ENCODE peak calls at places on chromosomes 5 and 9, in six cellular contexts. D is IMR-90, Y is endothelial cell of umbilical vein, Q is gastrocnemius medialis, N is thyroid gland, M is A549. Z is an unnamed sample.

GRCh38 chr9:74770508-74771261 is 117.0 kb downstream of the TRPM6 start:
- DNase-seq in D (no peak), Y (no peak), Q (no peak), N (peak), M (peak), Z (no peak)

GRCh38 chr9:70826562-70826961 is 294.9 kb downstream of the TRPM3 start:
- DNase-seq in D (no peak), Y (no peak), Q (no peak), N (no peak), M (no peak), Z (no peak)

GRCh38 chr5:124732891-124733670 is 13.4 kb downstream of the ZNF608 start:
- DNase-seq in D (no peak), Y (no peak), Q (no peak), N (no peak), M (no peak), Z (no peak)

GRCh38 chr9:133368249-133368881 is 7.5 kb downstream of the SURF4 start:
- DNase-seq in D (no peak), Y (peak), Q (no peak), N (no peak), M (no peak), Z (no peak)

GRCh38 chr9:133592731-133593409 is 16.3 kb downstream of the FAM163B start:
- DNase-seq in D (no peak), Y (no peak), Q (no peak), N (no peak), M (no peak), Z (no peak)

GRCh38 chr9:92641092-92641809 is 28.7 kb downstream of the IPPK start:
- DNase-seq in D (no peak), Y (no peak), Q (no peak), N (no peak), M (no peak), Z (no peak)

GRCh38 chr9:804026-804425 is 37.5 kb upstream of the DMRT1 start:
- DNase-seq in D (no peak), Y (peak), Q (no peak), N (no peak), M (no peak), Z (no peak)

GRCh38 chr9:94577036-94577435 is 16.6 kb downstream of the FBP2 start:
- DNase-seq in D (no peak), Y (no peak), Q (no peak), N (no peak), M (no peak), Z (no peak)

GRCh38 chr9:127899200-127899943 is at the start of gene ST6GALNAC6:
- DNase-seq in D (peak), Y (peak), Q (no peak), N (peak), M (peak), Z (no peak)

GRCh38 chr5:132213666-132214065 is 14.0 kb downstream of the P4HA2 start:
- DNase-seq in D (no peak), Y (no peak), Q (no peak), N (no peak), M (no peak), Z (no peak)

GRCh38 chr5:158485604-158486081 is 614.1 kb downstream of the EBF1 start:
- DNase-seq in D (no peak), Y (no peak), Q (no peak), N (peak), M (no peak), Z (no peak)

GRCh38 chr5:143186623-143187022 is 216.9 kb downstream of the NR3C1 start:
- DNase-seq in D (no peak), Y (no peak), Q (no peak), N (no peak), M (no peak), Z (no peak)

GRCh38 chr5:16492398-16493175 is 27.0 kb upstream of the ZNF622 start:
- DNase-seq in D (peak), Y (no peak), Q (peak), N (peak), M (peak), Z (no peak)

GRCh38 chr9:76729980-76730737 is 34.1 kb upstream of the PCA3 start:
- DNase-seq in D (no peak), Y (no peak), Q (no peak), N (no peak), M (no peak), Z (no peak)

GRCh38 chr9:18474778-18475177 is 825 bp downstream of the ADAMTSL1 start:
- DNase-seq in D (peak), Y (peak), Q (no peak), N (no peak), M (no peak), Z (no peak)

GRCh38 chr5:155616779-155617392 is 603.3 kb downstream of the KIF4B start:
- DNase-seq in D (no peak), Y (no peak), Q (no peak), N (peak), M (peak), Z (no peak)

GRCh38 chr5:94057217-94057616 is 315.8 kb upstream of the POU5F2 start:
- DNase-seq in D (no peak), Y (no peak), Q (no peak), N (no peak), M (no peak), Z (no peak)

GRCh38 chr9:2018162-2018643 is 3.1 kb downstream of the SMARCA2 start:
- DNase-seq in D (no peak), Y (no peak), Q (no peak), N (no peak), M (no peak), Z (no peak)

GRCh38 chr9:2017459-2018161 is 2.5 kb downstream of the SMARCA2 start:
- DNase-seq in D (peak), Y (peak), Q (peak), N (peak), M (peak), Z (peak)

GRCh38 chr9:2017209-2017458 is 2.0 kb downstream of the SMARCA2 start:
- DNase-seq in D (peak), Y (peak), Q (no peak), N (no peak), M (no peak), Z (no peak)

GRCh38 chr9:2015581-2016410 is 649 bp downstream of the SMARCA2 start:
- DNase-seq in D (peak), Y (peak), Q (peak), N (peak), M (peak), Z (peak)

DNA sequence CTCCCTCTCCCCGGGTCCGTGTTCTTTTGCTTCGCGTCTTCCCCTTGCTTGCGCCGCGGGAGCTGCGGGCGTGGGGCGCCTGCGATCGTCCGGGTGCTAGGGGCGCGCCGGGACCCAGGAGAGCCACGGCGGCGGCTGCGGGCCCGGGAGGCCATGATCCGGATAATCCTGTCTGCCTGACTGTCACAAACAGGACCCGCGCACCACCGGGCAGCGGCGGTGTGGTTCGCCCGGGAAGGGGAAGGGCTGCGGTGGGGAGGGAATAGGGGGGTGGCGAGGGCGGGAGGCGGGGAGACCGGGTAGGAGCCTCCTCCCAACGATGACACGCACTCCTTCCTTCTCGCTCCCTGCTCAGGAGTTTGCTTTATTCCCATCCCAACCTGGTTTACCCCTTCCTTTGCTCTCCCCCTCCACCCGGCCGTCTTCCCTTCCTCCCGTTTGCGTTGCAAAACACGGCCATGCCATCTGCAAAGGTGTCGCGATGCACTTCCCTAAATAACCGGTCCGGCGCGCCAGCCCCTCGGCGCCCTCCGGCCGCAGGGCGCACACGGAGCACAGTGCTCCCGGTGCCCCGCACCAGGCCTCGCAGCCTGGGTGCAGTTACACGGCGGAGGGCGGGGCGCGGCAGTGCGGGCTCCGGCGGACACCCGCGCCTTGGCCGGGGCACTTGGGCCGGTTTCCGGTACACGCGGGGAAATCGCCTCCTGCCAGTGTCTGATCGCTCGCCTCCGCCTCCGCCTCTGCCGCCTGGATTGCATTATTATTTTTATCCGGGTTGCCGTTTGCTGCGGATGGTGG is 1.5 kb downstream of the SMARCA2 start:
- DNase-seq in D (peak), Y (peak), Q (peak), N (peak), M (peak), Z (peak)
- TF ChIP-seq POLR2A in D (no peak), Y (peak), Q (peak), N (no peak), M (no peak), Z (peak)

GRCh38 chr9:116939605-116940004 is 252.5 kb downstream of the TRIM32 start:
- DNase-seq in D (peak), Y (no peak), Q (no peak), N (no peak), M (no peak), Z (no peak)
- H3K27ac ChIP-seq in D (no peak), Y (no peak), Q (no peak), N (no peak), M (no peak), Z (no peak)

DNA sequence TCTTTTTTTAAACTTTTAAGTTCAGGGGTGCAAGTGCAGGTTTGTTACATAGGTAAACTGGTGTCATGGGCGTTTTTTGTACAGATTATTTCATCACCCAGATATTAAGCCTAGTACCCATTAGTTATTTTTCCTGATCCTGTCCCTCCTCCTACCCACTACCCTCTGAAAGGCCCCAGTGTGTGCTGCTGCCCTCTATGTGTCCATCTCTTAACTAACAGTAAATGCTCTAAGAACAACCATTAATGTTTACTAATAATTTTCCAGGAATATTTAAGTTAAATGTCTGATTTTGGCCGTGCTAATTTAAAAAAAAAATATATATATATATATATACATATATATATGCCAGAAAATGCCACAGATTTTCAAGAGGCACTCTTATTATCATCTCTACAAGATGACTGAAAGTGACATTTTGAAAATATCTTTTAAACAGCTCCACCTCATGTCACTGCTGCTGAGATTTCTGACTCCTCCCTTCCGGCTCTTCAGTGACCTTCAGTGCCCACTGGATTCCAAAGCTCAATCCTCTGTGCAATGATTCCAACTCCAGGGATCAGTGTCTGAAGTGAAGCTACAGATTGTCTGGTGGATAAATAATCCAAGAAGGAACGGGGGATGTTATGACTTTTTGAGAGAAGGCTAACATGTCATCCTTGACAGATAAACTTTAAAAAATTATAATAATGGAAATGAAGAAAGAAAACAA is 46.7 kb upstream of the HNRNPA0 start:
- DNase-seq in D (no peak), Y (no peak), Q (no peak), N (no peak), M (no peak), Z (no peak)
- TF ChIP-seq CTCF in D (no peak), Y (no peak), Q (no peak), N (no peak), M (no peak), Z (no peak)

GRCh38 chr5:180026725-180027448 is 44.7 kb downstream of the RNF130 start:
- DNase-seq in D (no peak), Y (no peak), Q (no peak), N (no peak), M (no peak), Z (no peak)

GRCh38 chr5:180027449-180028089 is 44.0 kb downstream of the RNF130 start:
- DNase-seq in D (no peak), Y (peak), Q (no peak), N (peak), M (no peak), Z (no peak)

GRCh38 chr5:180021900-180022299 is 49.7 kb downstream of the RNF130 start:
- DNase-seq in D (no peak), Y (no peak), Q (no peak), N (no peak), M (no peak), Z (no peak)

GRCh38 chr5:180026320-180026719 is 45.2 kb downstream of the RNF130 start:
- DNase-seq in D (peak), Y (peak), Q (no peak), N (peak), M (peak), Z (no peak)
- TF ChIP-seq POLR2A in D (no peak), Y (no peak), Q (no peak), N (no peak), M (no peak), Z (no peak)

GRCh38 chr5:56012281-56012963 is 17.7 kb upstream of the IL6ST start:
- DNase-seq in D (peak), Y (peak), Q (no peak), N (no peak), M (no peak), Z (no peak)
- H3K27ac ChIP-seq in D (peak), Y (peak), Q (no peak), N (no peak), M (peak), Z (peak)